ENCODE peak calls at places on chromosomes 6 and 20, in five cellular contexts. T, W, B, Q and R are unnamed samples.

GRCh38 chr6:146498309-146498708 is 45.3 kb upstream of the RAB32 start:
- DNase-seq in W (peak), T (no peak), B (no peak), Q (no peak), R (no peak)

GRCh38 chr20:15918631-15919030 is 654.6 kb downstream of the KIF16B start:
- DNase-seq in B (no peak), W (no peak), T (no peak), Q (no peak), R (no peak)

GRCh38 chr6:4180653-4181255 is 45.4 kb upstream of the ECI2 start:
- DNase-seq in W (peak), Q (peak), B (no peak), T (no peak), R (no peak)

GRCh38 chr6:167294241-167294640 is 3.1 kb downstream of the UNC93A start:
- DNase-seq in B (no peak), T (no peak), W (no peak), Q (no peak), R (no peak)

GRCh38 chr20:53917145-53918009 is 153.0 kb downstream of the BCAS1 start:
- DNase-seq in W (peak), T (peak), Q (peak), B (peak), R (no peak)

GRCh38 chr20:10716855-10717254 is 43.1 kb upstream of the JAG1 start:
- DNase-seq in Q (no peak), B (peak), W (peak), T (no peak), R (no peak)

GRCh38 chr6:63537126-63537958 is 34.9 kb upstream of the LOC128125822 start:
- DNase-seq in Q (peak), T (no peak), B (no peak), W (peak), R (no peak)

GRCh38 chr20:17287503-17287902 is 60.7 kb downstream of the PCSK2 start:
- DNase-seq in B (no peak), Q (no peak), W (no peak), T (no peak), R (no peak)

GRCh38 chr6:148565321-148565926 is 181.4 kb upstream of the UST start:
- DNase-seq in W (peak), T (no peak), Q (no peak), B (peak), R (no peak)

GRCh38 chr6:27836783-27837635 is 75.2 kb downstream of the OR2B2 start:
- DNase-seq in W (peak), T (peak), Q (peak), B (peak), R (peak)

GRCh38 chr20:46823271-46823747 is 71.3 kb upstream of the EYA2 start:
- DNase-seq in Q (peak), B (no peak), T (no peak), W (no peak), R (no peak)

GRCh38 chr6:168887621-168888020 is 366.0 kb downstream of the THBS2 start:
- DNase-seq in T (no peak), B (no peak), W (no peak), Q (no peak), R (no peak)

GRCh38 chr6:168678588-168678987 is 237.6 kb downstream of the SMOC2 start:
- DNase-seq in Q (peak), B (no peak), T (no peak), W (no peak), R (no peak)

GRCh38 chr6:166558156-166559025 is 28.1 kb downstream of the RAMACL start:
- DNase-seq in T (no peak), Q (no peak), B (no peak), W (no peak), R (no peak)

GRCh38 chr20:41649489-41649888 is 31.3 kb upstream of the CHD6 start:
- DNase-seq in Q (no peak), B (no peak), W (no peak), T (no peak), R (no peak)

GRCh38 chr20:57474191-57474590 is 50.7 kb downstream of the CTCFL start:
- DNase-seq in W (no peak), T (no peak), Q (no peak), B (no peak), R (no peak)

GRCh38 chr20:32441638-32442037 is 83.5 kb downstream of the ASXL1 start:
- DNase-seq in B (no peak), T (peak), W (no peak), Q (no peak), R (no peak)

GRCh38 chr6:160167547-160168391 is 46.2 kb downstream of the SLC22A1 start:
- DNase-seq in B (no peak), W (no peak), T (no peak), Q (no peak), R (no peak)

GRCh38 chr6:36196049-36196879 is at the start of gene BRPF3:
- DNase-seq in T (peak), Q (peak), B (peak), W (peak), R (peak)

GRCh38 chr6:25263602-25264001 is 15.6 kb upstream of the CARMIL1 start:
- DNase-seq in T (no peak), Q (peak), W (peak), B (peak), R (no peak)

DNA sequence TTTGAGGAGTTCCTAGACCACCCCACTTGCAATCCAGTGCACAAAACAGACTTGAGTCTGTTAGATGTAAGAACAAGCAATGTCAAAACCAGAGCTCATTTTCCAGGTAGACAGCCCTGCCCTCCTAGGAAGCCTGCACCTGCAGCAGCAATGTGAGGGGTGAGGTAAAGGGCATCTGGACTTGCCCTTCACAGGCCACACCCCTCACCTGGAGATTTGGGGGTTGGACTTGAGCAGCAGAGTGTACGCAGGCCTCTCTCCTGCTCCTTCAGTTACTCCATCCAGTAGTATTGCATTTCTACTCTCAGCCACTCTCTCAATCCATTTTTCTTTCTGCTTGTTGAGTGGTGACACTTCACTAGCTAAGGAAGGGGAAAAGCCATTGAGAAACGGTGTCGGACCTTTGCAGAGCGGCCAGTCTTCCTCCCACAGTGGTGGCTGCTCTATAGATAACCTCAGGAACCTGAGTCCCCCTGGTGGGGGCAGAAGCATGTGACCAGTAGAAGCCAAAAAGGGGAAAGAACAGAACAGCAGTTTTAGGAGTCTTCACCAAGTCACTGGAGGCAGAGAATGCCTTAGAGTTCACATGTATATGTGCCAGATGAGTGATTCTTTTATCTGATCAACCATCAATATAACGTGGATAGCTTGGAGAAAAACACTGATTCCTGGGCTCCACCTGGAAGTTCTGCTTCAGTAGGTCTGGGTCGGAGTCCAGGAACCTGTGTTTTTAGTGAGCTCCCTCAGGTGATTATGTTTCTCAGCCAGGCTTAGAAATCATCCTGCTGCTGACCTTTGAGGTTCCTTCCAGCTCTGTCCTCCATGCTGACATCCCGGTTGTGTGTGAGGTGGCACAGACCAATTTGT is 28.0 kb downstream of the ARFGEF2 start:
- DNase-seq in B (no peak), Q (no peak), T (no peak), W (no peak), R (no peak)
- TF ChIP-seq CTCF in B (peak), Q (no peak), T (no peak), W (peak), R (no peak)

GRCh38 chr20:63225082-63225454 is 9.1 kb upstream of the YTHDF1 start:
- DNase-seq in W (no peak), B (no peak), T (no peak), Q (no peak), R (no peak)

GRCh38 chr20:63223826-63224207 is 7.9 kb upstream of the YTHDF1 start:
- DNase-seq in Q (no peak), B (no peak), T (no peak), W (no peak), R (no peak)

GRCh38 chr20:63226020-63226943 is 9.4 kb upstream of the BIRC7 start:
- DNase-seq in Q (no peak), B (no peak), W (no peak), T (no peak), R (no peak)

GRCh38 chr20:63223121-63223825 is 7.3 kb upstream of the YTHDF1 start:
- DNase-seq in W (peak), T (peak), Q (peak), B (no peak), R (no peak)

GRCh38 chr20:63224272-63225081 is 8.5 kb upstream of the YTHDF1 start:
- DNase-seq in T (peak), W (peak), Q (peak), B (peak), R (no peak)
- TF ChIP-seq CTCF in T (no peak), W (peak), Q (peak), B (peak), R (no peak)

GRCh38 chr20:45294003-45294368 is 12.7 kb upstream of the RBPJL start:
- DNase-seq in T (no peak), B (no peak), W (no peak), Q (no peak), R (no peak)

GRCh38 chr20:45292343-45292742 is 14.3 kb upstream of the RBPJL start:
- DNase-seq in B (no peak), T (no peak), Q (no peak), W (no peak), R (no peak)

GRCh38 chr20:45294659-45295058 is 12.0 kb upstream of the RBPJL start:
- DNase-seq in W (no peak), T (no peak), Q (no peak), B (no peak), R (no peak)

GRCh38 chr20:45291526-45291925 is 15.1 kb upstream of the RBPJL start:
- DNase-seq in Q (no peak), B (no peak), T (no peak), W (no peak), R (no peak)

GRCh38 chr20:45293041-45294002 is 13.3 kb upstream of the RBPJL start:
- DNase-seq in B (peak), T (peak), Q (peak), W (peak), R (peak)
- TF ChIP-seq CTCF in B (peak), T (peak), Q (peak), W (peak), R (peak)

GRCh38 chr20:6180531-6180930 is 57.7 kb upstream of the FERMT1 start:
- DNase-seq in W (no peak), Q (no peak), B (no peak), T (no peak), R (no peak)

GRCh38 chr20:6184086-6184485 is 61.3 kb upstream of the FERMT1 start:
- DNase-seq in Q (no peak), W (no peak), T (no peak), B (no peak), R (no peak)

DNA sequence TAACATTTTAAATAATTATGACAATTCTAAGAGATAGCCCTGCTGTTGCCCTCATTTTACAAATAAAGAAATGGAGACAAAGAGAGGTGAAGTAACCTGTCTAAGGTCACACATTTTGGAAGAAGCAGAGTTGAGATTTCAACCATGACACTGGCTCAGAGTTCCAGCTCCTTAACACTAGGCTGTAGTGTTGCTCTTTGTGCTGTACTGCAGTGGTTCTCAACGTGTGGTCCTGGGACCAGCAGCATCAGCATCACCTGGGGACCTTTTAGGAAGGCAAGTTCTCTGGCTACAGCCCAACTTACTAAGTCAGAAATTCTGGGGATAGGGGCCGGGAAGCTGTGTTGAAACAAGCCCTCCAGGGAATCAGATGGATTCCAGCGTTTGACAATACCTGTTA is 62.4 kb upstream of the FERMT1 start:
- DNase-seq in T (no peak), B (no peak), Q (no peak), W (no peak), R (no peak)
- TF ChIP-seq CTCF in T (no peak), B (peak), Q (no peak), W (no peak), R (no peak)

GRCh38 chr20:37519508-37520416 is 1.3 kb upstream of the NNAT start:
- DNase-seq in B (peak), T (no peak), Q (no peak), W (no peak), R (peak)
- TF ChIP-seq CTCF in B (peak), T (no peak), Q (no peak), W (no peak), R (no peak)

DNA sequence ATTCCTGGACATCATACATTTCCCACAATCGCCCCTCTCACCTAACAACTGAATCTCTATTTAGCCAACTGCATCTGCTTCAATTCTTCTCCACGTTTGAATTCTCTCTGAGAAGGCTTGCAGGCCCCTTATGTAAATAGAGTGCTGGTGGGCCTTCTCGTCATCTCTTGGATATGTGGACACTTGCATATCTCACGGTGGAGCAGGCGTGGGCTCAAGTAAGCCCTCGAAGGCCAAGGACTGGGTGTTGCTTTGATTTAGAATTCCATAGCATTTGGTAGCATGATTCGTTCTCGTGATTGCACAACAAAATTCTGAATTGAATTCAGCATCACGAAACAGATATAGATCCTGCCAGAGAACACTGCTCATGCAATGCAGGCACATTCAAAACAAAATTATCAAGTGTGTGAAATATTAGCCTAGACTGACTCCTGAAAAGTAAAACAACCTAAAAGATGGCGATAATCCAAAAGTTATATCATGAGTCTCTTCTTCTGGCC is 613.6 kb downstream of the TFAP2A start:
- DNase-seq in B (no peak), Q (peak), W (no peak), T (no peak), R (no peak)
- TF ChIP-seq CTCF in B (no peak), Q (no peak), W (no peak), T (no peak), R (no peak)

GRCh38 chr6:12395898-12396297 is 105.7 kb downstream of the EDN1 start:
- DNase-seq in Q (peak), W (peak), T (no peak), B (no peak), R (no peak)
- TF ChIP-seq CTCF in Q (peak), W (peak), T (peak), B (peak), R (no peak)

GRCh38 chr6:133184798-133185380 is 56.3 kb upstream of the EYA4 start:
- DNase-seq in Q (peak), T (no peak), W (peak), B (no peak), R (no peak)
- TF ChIP-seq CTCF in Q (peak), T (peak), W (peak), B (peak), R (no peak)

GRCh38 chr6:45915776-45916348 is 99.8 kb downstream of the CLIC5 start:
- DNase-seq in W (no peak), B (no peak), Q (no peak), T (no peak), R (no peak)
- TF ChIP-seq CTCF in W (no peak), B (no peak), Q (no peak), T (no peak), R (no peak)